ENCODE peak calls at places on chromosome 9, in seven cellular contexts. Q, F, U, N, A, O and J are unnamed samples.

GRCh38 chr9:129344623-129345495 is 166.8 kb upstream of the IER5L start:
- DNase-seq in Q (no peak), F (no peak), U (no peak), N (no peak), A (peak), O (no peak), J (no peak)

GRCh38 chr9:106653111-106653697 is 209.8 kb upstream of the ZNF462 start:
- DNase-seq in Q (no peak), F (no peak), U (no peak), N (peak), A (no peak), O (peak), J (no peak)

GRCh38 chr9:129785866-129786265 is 17.1 kb upstream of the TOR1B start:
- DNase-seq in Q (no peak), F (no peak), U (no peak), N (peak), A (no peak), O (no peak), J (no peak)

GRCh38 chr9:21398955-21399489 is 9.9 kb upstream of the IFNA8 start:
- DNase-seq in Q (no peak), F (no peak), U (no peak), N (no peak), A (no peak), O (no peak), J (no peak)

GRCh38 chr9:98318834-98319478 is 63.5 kb upstream of the TBC1D2 start:
- DNase-seq in Q (no peak), F (no peak), U (peak), N (peak), A (no peak), O (no peak), J (no peak)

GRCh38 chr9:137745541-137745991 is 126.8 kb downstream of the EHMT1 start:
- DNase-seq in Q (peak), F (peak), U (peak), N (no peak), A (peak), O (no peak), J (no peak)

GRCh38 chr9:88041447-88041846 is 67.1 kb upstream of the CDK20 start:
- DNase-seq in Q (no peak), F (no peak), U (no peak), N (peak), A (peak), O (no peak), J (no peak)

GRCh38 chr9:125325821-125326220 is 64.2 kb downstream of the GAPVD1 start:
- DNase-seq in Q (no peak), F (no peak), U (no peak), N (peak), A (no peak), O (no peak), J (no peak)

GRCh38 chr9:13446935-13447334 is 167.4 kb upstream of the MPDZ start:
- DNase-seq in Q (no peak), F (no peak), U (no peak), N (no peak), A (no peak), O (no peak), J (no peak)
- TF ChIP-seq CTCF in Q (no peak), F (no peak), U (no peak), N (no peak), A (no peak), O (no peak), J (no peak)

GRCh38 chr9:6382681-6383080 is 30.3 kb upstream of the UHRF2 start:
- DNase-seq in Q (no peak), F (no peak), U (no peak), N (peak), A (no peak), O (no peak), J (no peak)
- H3K4me3 ChIP-seq in Q (no peak), F (no peak), U (no peak), N (no peak), A (no peak), O (no peak), J (no peak)

DNA sequence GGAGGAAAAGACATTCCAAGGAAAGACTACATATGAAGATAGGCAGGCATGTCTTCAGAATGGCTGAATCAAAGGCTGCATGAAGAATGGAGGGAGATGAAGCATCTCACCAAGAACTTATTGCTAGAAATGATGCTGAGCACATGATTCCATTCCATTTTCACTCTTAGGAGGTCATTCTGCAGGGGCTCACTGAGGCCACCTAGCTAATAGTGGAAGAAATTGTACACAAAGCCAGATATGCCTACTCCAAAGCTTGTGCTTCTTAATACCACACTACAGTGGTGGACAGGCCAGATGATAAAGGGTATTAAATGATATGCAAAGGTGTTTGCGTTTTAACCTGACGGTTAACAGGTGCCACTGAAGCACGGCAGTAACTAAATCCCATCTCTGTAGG is 14.7 kb downstream of the NDUFA8 start:
- DNase-seq in Q (no peak), F (no peak), U (no peak), N (no peak), A (peak), O (no peak), J (no peak)
- TF ChIP-seq CTCF in Q (peak), F (peak), U (peak), N (peak), A (peak), O (no peak), J (peak)

GRCh38 chr9:5515261-5515650 is 4.9 kb downstream of the PDCD1LG2 start:
- DNase-seq in Q (no peak), F (no peak), U (no peak), N (no peak), A (no peak), O (no peak), J (no peak)

GRCh38 chr9:5518061-5518936 is 8.0 kb downstream of the PDCD1LG2 start:
- DNase-seq in Q (no peak), F (no peak), U (no peak), N (peak), A (no peak), O (no peak), J (no peak)

GRCh38 chr9:5516453-5517220 is 6.3 kb downstream of the PDCD1LG2 start:
- DNase-seq in Q (no peak), F (no peak), U (no peak), N (no peak), A (no peak), O (no peak), J (no peak)

GRCh38 chr9:5514608-5515260 is 4.4 kb downstream of the PDCD1LG2 start:
- DNase-seq in Q (no peak), F (no peak), U (no peak), N (no peak), A (no peak), O (no peak), J (no peak)

GRCh38 chr9:5518937-5519319 is 8.6 kb downstream of the PDCD1LG2 start:
- DNase-seq in Q (no peak), F (no peak), U (no peak), N (no peak), A (no peak), O (no peak), J (no peak)
- H3K4me3 ChIP-seq in Q (no peak), F (no peak), U (no peak), N (no peak), A (no peak), O (no peak), J (no peak)